ENCODE peak calls at places on chromosomes 6 and 20, in nine cellular contexts. W is astrocyte of the spinal cord, I is tibial artery, P is bronchial epithelial cell, G is HepG2, K is psoas muscle, Z is PC-3, N is heart left ventricle, F is H1. X is an unnamed sample.
A peak's percentile ranks its signal among the peaks of the same experiment; 100 is the strongest.

GRCh38 chr20:57652865-57653545 is 32.8 kb upstream of the ZBP1 start:
- DNase-seq in K (no peak), P (no peak), W (no peak), G (no peak), F (no peak), Z (no peak), I (no peak), N (peak; percentile 15), X (no peak)

GRCh38 chr6:168803874-168804273 is 362.9 kb downstream of the SMOC2 start:
- DNase-seq in Z (no peak), P (no peak), F (no peak), I (no peak), K (no peak), W (no peak), N (no peak), G (no peak), X (no peak)

GRCh38 chr6:82144852-82145332 is 102.7 kb downstream of the IBTK start:
- DNase-seq in K (peak; percentile 32), F (no peak), Z (peak; percentile 86), P (peak; percentile 95), G (peak; percentile 56), W (peak; percentile 92), I (peak; percentile 82), N (peak; percentile 81), X (peak; percentile 95)

GRCh38 chr20:59785118-59785959 is 148.1 kb downstream of the SYCP2 start:
- DNase-seq in G (no peak), F (no peak), P (no peak), I (no peak), W (no peak), N (no peak), Z (no peak), K (no peak), X (no peak)

GRCh38 chr6:124770784-124771183 is 191.5 kb upstream of the RNF217 start:
- DNase-seq in I (no peak), G (no peak), W (no peak), P (no peak), Z (no peak), K (no peak), F (no peak), N (no peak), X (no peak)

GRCh38 chr6:69379518-69379917 is 417.3 kb downstream of the LMBRD1 start:
- DNase-seq in F (no peak), P (no peak), G (no peak), W (no peak), K (no peak), Z (no peak), I (no peak), N (peak; percentile 22), X (no peak)

GRCh38 chr6:155152211-155153076 is 111.4 kb upstream of the CLDN20 start:
- DNase-seq in F (peak; percentile 68), I (no peak), Z (no peak), K (no peak), G (peak; percentile 75), N (no peak), W (no peak), P (no peak), X (no peak)

GRCh38 chr6:125050663-125051318 is 88.6 kb downstream of the RNF217 start:
- DNase-seq in K (no peak), N (no peak), I (no peak), Z (no peak), F (no peak), G (no peak), P (peak; percentile 68), W (peak; percentile 14), X (peak; percentile 54)

GRCh38 chr6:157714153-157714490 is 108.9 kb upstream of the SNX9 start:
- DNase-seq in I (no peak), P (no peak), K (no peak), G (no peak), N (no peak), W (peak; percentile 62), F (no peak), Z (no peak), X (no peak)

GRCh38 chr6:157716553-157716952 is 106.5 kb upstream of the SNX9 start:
- DNase-seq in W (no peak), N (no peak), P (no peak), F (no peak), Z (no peak), G (no peak), I (no peak), K (no peak), X (no peak)

GRCh38 chr6:157717266-157717870 is 105.7 kb upstream of the SNX9 start:
- DNase-seq in G (no peak), F (no peak), I (no peak), Z (no peak), N (no peak), P (no peak), W (no peak), K (no peak), X (no peak)

GRCh38 chr6:157713451-157714152 is 109.4 kb upstream of the SNX9 start:
- DNase-seq in P (no peak), Z (no peak), F (no peak), W (no peak), G (no peak), I (no peak), N (peak; percentile 50), K (no peak), X (no peak)

DNA sequence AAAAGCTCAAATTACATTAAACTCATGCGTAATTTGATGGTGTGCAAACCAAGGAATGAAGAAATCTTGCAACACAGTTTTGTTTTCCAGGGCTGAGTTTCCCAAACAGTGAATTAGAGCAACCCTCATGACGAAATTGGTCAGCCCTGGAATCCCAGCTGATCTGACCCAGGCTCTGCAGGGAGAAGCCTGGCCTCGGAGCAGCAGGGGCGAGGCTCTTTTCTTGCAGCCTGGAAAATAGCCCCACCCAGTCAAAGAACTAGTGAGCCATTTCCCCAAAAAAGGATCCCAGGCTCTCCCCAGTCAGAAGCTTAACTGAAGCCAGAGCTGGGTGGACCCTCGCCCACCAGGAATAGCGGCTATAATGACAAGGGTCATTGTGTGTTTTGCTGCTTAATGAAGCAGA is 107.3 kb upstream of the SNX9 start:
- DNase-seq in Z (no peak), N (peak; percentile 84), G (no peak), W (peak; percentile 64), K (peak; percentile 73), P (peak; percentile 72), F (no peak), I (peak; percentile 85), X (peak; percentile 69)
- H3K4me3 ChIP-seq in Z (no peak overlapping the region), N (no peak overlapping the region), G (no peak overlapping the region), W (no peak overlapping the region), K (peak overlapping the region; percentile 15), P (no peak overlapping the region), F (no peak overlapping the region), I (no peak overlapping the region), X (no peak overlapping the region)

DNA sequence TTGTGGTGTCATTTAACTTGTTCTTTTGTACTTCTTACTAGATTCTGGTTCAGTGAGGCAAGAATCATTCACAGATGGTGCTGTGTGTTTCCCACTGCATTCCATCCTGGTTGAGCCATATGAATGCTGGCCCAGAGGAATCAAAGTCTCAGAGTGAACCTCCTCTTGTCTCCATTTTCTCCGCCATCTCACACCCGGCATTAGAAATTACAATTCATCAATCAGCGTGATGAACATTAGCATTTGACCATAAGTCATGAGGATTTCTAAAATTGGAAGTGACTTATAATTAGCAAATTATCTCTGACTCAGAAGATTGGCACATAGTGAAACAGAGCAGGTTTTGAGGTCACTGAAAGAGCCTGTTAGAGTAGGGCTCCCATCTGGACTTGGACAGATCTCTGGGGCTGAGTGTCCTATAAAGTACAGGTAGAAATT is 25.2 kb downstream of the TNFAIP3 start:
- DNase-seq in F (no peak), Z (no peak), P (peak; percentile 84), N (no peak), W (peak; percentile 58), G (no peak), K (no peak), I (no peak), X (peak; percentile 82)
- TF ChIP-seq CTCF in F (no peak), Z (no peak), P (no peak), N (no peak), W (no peak), G (no peak), K (no peak), I (no peak), X (no peak)

DNA sequence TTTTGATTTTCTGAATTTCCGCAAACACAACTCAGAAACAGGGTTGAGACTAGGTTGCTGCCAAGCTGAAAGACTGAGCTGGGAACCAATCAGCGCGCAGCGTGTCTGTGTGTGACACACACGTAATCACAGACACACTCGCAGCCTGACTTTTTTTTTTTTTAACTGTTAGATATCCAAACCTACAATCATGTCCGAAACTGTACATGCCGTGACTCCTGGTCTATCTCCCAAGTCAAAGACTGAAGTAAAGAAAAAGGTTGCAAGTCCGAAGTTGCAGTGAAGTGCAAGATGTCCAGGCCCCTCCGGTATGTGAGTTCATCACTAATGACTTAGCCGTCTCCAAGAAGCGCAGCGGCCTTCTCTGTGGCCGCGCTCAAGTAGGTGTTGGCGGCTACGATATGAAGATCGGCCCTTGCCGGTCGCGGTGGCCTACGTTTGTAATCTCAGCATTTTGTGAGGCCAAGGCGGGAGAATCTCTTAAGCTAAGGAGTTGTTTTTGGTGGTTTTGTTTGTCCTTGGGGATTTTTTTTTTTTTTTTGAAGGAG is 108.2 kb downstream of the HFE start:
- DNase-seq in W (peak; percentile 96), G (peak; percentile 94), N (peak; percentile 93), F (peak; percentile 64), I (peak; percentile 93), Z (peak; percentile 87), K (peak; percentile 81), P (peak; percentile 92), X (peak; percentile 94)
- H3K4me3 ChIP-seq in W (peak overlapping the region; percentile 66), G (peak overlapping the region; percentile 87), N (no peak overlapping the region), F (peak overlapping the region; percentile 88), I (peak overlapping the region; percentile 65), Z (peak overlapping the region; percentile 93), K (peak overlapping the region; percentile 67), P (peak overlapping the region; percentile 84), X (peak overlapping the region; percentile 82)

GRCh38 chr6:150930816-150931215 is 65.3 kb downstream of the MTHFD1L start:
- DNase-seq in I (no peak), K (no peak), Z (peak; percentile 30), P (no peak), N (no peak), W (peak; percentile 55), F (no peak), G (no peak), X (no peak)

GRCh38 chr6:150925655-150925928 is 60.1 kb downstream of the MTHFD1L start:
- DNase-seq in P (no peak), Z (no peak), W (no peak), I (no peak), N (no peak), G (no peak), K (no peak), F (no peak), X (no peak)

GRCh38 chr6:150929403-150929802 is 63.9 kb downstream of the MTHFD1L start:
- DNase-seq in Z (no peak), N (no peak), K (no peak), W (no peak), I (no peak), P (no peak), G (no peak), F (no peak), X (no peak)

GRCh38 chr6:150924808-150925654 is 59.5 kb downstream of the MTHFD1L start:
- DNase-seq in W (no peak), K (no peak), G (no peak), N (no peak), F (no peak), I (peak; percentile 34), P (no peak), Z (no peak), X (no peak)

DNA sequence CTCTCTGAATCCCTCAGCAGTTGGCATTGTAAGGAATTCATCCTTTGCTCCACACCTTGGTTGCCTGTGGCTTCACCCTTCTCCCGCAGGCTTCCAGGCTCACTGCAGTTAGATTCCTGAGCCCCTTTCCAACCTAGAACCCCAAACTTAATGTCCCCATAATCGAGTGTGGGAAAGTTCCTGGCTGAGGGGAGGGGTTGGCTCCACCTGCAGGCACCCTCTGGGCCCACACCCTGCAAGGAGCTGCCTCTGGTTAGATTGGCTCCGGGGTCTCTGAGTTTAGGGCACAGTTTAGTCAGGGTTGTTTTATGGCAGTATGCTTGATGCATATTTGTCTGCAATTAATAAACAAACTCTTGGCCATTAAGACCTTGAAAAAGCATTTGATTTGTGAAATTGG is 63.4 kb downstream of the MTHFD1L start:
- DNase-seq in G (no peak), F (no peak), N (no peak), W (no peak), Z (no peak), P (no peak), K (no peak), I (no peak), X (no peak)
- TF ChIP-seq CTCF in G (peak; percentile 53), F (peak; percentile 68), N (peak; percentile 11), W (peak; percentile 48), Z (peak; percentile 50), P (peak; percentile 22), K (no peak), I (no peak), X (peak; percentile 33)